ENCODE peak calls at places on chromosomes 16 and 17, in five cellular contexts. B is Panc1, V is HepG2, D is right cardiac atrium, O is ascending aorta. F is an unnamed sample. For H3K9me3, the result is how much of the 10 kb centered on the place peaks cover.

GRCh38 chr17:48814504-48814903 is 2.5 kb downstream of the TTLL6 start:
- DNase-seq in B (no peak), V (peak), D (peak), O (no peak), F (no peak)

GRCh38 chr17:61318684-61319098 is 81.0 kb upstream of the TBX2 start:
- DNase-seq in B (no peak), V (peak), D (no peak), O (no peak), F (no peak)

GRCh38 chr16:13634921-13635320 is 285.0 kb upstream of the ERCC4 start:
- DNase-seq in B (no peak), V (no peak), D (no peak), O (no peak), F (no peak)

GRCh38 chr16:88969361-88969831 is 7.6 kb downstream of the CBFA2T3 start:
- DNase-seq in B (no peak), V (no peak), D (peak), O (no peak), F (no peak)

GRCh38 chr16:67304006-67304405 is 22.5 kb downstream of the KCTD19 start:
- DNase-seq in B (no peak), V (no peak), D (no peak), O (no peak), F (no peak)

GRCh38 chr17:9729735-9730420 is 61.5 kb downstream of the DHRS7C start:
- DNase-seq in B (no peak), V (no peak), D (no peak), O (no peak), F (no peak)

GRCh38 chr17:77916771-77917481 is 41.6 kb upstream of the TNRC6C start:
- DNase-seq in B (no peak), V (no peak), D (no peak), O (no peak), F (no peak)

GRCh38 chr16:4414187-4414909 is 2.0 kb downstream of the CORO7 start:
- DNase-seq in B (no peak), V (no peak), D (no peak), O (no peak), F (no peak)

GRCh38 chr16:84090212-84090611 is 26.5 kb downstream of the MBTPS1 start:
- DNase-seq in B (no peak), V (no peak), D (no peak), O (no peak), F (no peak)

GRCh38 chr16:57194512-57194911 is 8.4 kb downstream of the RSPRY1 start:
- DNase-seq in B (peak), V (peak), D (no peak), O (no peak), F (peak)

GRCh38 chr17:12959441-12959840 is 58.4 kb downstream of the ELAC2 start:
- DNase-seq in B (no peak), V (no peak), D (no peak), O (no peak), F (no peak)

GRCh38 chr17:63423963-63424362 is 22.1 kb downstream of the CYB561 start:
- DNase-seq in B (no peak), V (no peak), D (no peak), O (no peak), F (no peak)

GRCh38 chr16:57476546-57477410 is 9.5 kb downstream of the DOK4 start:
- DNase-seq in B (no peak), V (no peak), D (no peak), O (no peak), F (no peak)

GRCh38 chr16:57077714-57078113 is 14.7 kb upstream of the CPNE2 start:
- DNase-seq in B (no peak), V (no peak), D (no peak), O (no peak), F (no peak)

GRCh38 chr17:40854175-40854814 is 12.7 kb downstream of the KRT12 start:
- DNase-seq in B (peak), V (peak), D (no peak), O (no peak), F (peak)

GRCh38 chr16:55138298-55138697 is 185.7 kb upstream of the IRX6 start:
- DNase-seq in B (no peak), V (peak), D (no peak), O (no peak), F (no peak)

GRCh38 chr16:75761111-75761510 is 34.8 kb upstream of the CPHXL start:
- DNase-seq in B (no peak), V (no peak), D (no peak), O (no peak), F (no peak)

GRCh38 chr16:66035096-66035495 is 331.4 kb upstream of the CDH5 start:
- DNase-seq in B (no peak), V (no peak), D (no peak), O (no peak), F (no peak)

GRCh38 chr17:4215882-4216411 is 47.8 kb downstream of the ANKFY1 start:
- DNase-seq in B (no peak), V (no peak), D (no peak), O (no peak), F (no peak)

GRCh38 chr16:59614466-59615240 is 880.5 kb upstream of the GOT2 start:
- DNase-seq in B (no peak), V (no peak), D (no peak), O (no peak), F (no peak)

GRCh38 chr17:76569607-76570279 is 15.9 kb downstream of the ST6GALNAC2 start:
- DNase-seq in B (no peak), V (peak), D (peak), O (no peak), F (no peak)

GRCh38 chr17:17171991-17172939 is 33.9 kb downstream of the PLD6 start:
- DNase-seq in B (no peak), V (no peak), D (peak), O (no peak), F (no peak)

GRCh38 chr16:51071326-51071725 is 79.7 kb downstream of the SALL1 start:
- DNase-seq in B (no peak), V (no peak), D (no peak), O (no peak), F (no peak)

GRCh38 chr17:4329838-4330237 is 36.6 kb downstream of the UBE2G1 start:
- DNase-seq in B (peak), V (no peak), D (no peak), O (no peak), F (peak)

GRCh38 chr16:13907431-13907830 is 12.5 kb upstream of the ERCC4 start:
- DNase-seq in B (no peak), V (no peak), D (no peak), O (no peak), F (no peak)

GRCh38 chr17:57424777-57425188 is 168.5 kb downstream of the MSI2 start:
- DNase-seq in B (no peak), V (peak), D (no peak), O (no peak), F (no peak)

GRCh38 chr17:27610304-27610676 is 20.7 kb upstream of the LGALS9 start:
- DNase-seq in B (no peak), V (no peak), D (no peak), O (no peak), F (no peak)
- H3K9me3 ChIP-seq in B (under half), V (under half), D (under half), O (under half), F (under half)

DNA sequence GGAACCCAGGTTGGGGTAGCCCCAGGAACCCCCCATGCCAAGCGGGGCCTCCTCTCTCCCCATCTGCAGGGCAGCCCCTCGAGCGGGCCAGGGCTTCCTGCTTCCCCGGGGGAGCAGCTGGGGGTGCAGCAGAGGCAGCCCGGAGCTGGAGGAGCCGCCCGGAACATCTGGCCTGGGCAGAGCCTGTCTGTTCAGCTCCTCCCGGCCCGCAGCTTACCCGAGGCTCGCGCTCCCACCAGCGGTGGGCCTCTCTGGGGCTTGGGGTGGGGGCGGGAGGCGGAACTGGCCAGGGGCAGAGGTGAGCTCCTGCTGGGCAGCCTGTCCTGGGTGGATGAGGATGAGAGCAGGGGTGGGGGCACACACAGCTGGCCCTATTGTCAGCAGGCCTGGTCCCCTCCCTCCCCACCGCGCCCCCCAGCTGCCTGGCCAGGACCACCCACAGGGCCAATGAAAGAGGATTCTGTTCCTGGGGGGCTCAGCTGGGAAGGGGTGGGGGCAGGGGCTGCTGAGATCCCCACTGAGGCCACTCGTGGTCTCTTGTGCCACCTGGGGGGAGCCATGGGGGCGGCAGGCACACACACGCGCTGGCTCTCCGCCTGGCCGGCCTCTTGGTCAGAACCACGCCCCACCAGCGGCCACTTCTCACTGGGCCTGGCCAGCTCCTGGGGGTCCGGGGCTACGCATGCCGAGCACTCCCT is 34.7 kb downstream of the BAHCC1 start:
- DNase-seq in B (no peak), V (no peak), D (peak), O (no peak), F (no peak)
- H3K9me3 ChIP-seq in B (under half), V (under half), D (under half), O (under half), F (under half)

GRCh38 chr16:35142147-35142808 is 1682.9 kb downstream of the TP53TG3F start:
- DNase-seq in B (no peak), V (no peak), D (no peak), O (no peak), F (no peak)
- H3K9me3 ChIP-seq in B (under half), V (half or more), D (under half), O (under half), F (half or more)

DNA sequence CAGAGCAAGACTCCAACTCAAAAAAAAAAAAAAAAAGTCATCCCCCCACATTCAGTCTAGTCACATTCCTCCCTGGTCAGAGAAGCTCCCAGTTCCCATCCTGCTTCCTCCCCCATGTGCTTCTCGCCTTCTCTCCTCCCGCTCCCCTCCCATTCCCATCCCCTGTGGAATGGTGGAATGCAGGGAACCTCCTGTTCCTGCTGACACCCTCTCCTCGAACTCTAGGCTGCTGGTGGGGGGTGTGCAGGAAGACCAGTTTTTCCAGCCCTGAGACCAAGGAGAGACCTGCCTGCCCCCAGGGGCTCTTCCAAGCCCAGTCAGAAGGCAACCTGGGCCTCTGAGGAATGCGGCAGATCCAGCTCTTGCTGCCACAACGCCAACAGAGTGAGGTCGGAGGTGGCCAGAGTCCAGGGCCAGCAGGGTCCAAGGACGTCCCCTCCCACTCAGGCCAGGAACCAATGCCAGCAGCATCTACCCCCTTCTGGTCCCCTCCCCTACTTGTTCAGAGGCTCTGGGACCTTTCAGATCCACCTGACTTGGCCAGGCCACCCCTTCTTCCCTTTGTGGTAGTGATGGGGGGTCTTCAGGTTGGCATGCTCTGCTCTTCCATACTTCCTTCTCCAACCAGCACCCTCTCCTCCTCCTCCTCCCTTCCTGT is 39.3 kb upstream of the TAC4 start:
- DNase-seq in B (no peak), V (peak), D (no peak), O (no peak), F (no peak)
- H3K9me3 ChIP-seq in B (under half), V (under half), D (under half), O (under half), F (under half)

DNA sequence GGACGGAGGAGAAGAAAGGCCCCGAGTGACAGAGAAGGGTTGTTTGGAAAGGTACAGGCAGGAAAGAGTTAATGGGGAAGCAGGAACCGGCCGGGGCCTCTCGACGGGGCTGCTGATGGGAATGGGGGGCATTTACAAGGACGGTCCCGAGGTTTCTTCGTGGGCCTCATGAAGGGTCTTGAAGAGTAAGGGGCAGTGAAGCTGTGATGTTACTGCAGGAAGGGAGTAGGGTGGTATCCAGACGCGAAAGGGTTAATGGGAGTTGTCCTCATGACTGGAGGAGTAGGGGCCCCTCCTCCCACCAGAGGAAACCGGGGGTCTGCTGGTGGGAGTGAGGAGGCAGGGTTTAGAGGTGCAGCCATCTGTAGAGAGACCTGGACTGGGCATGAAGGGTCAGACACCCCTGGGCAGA is 481 bp downstream of the PDK2 start:
- DNase-seq in B (no peak), V (no peak), D (no peak), O (no peak), F (no peak)
- H3K9me3 ChIP-seq in B (under half), V (under half), D (under half), O (under half), F (under half)

GRCh38 chr16:80954985-80955384 is 51.7 kb downstream of the CMC2 start:
- DNase-seq in B (no peak), V (peak), D (no peak), O (no peak), F (no peak)

GRCh38 chr16:80962879-80963278 is 43.8 kb downstream of the CMC2 start:
- DNase-seq in B (no peak), V (no peak), D (no peak), O (no peak), F (no peak)

GRCh38 chr16:80958284-80958683 is 48.4 kb downstream of the CMC2 start:
- DNase-seq in B (no peak), V (no peak), D (no peak), O (no peak), F (no peak)
- H3K9me3 ChIP-seq in B (under half), V (under half), D (under half), O (under half), F (under half)

DNA sequence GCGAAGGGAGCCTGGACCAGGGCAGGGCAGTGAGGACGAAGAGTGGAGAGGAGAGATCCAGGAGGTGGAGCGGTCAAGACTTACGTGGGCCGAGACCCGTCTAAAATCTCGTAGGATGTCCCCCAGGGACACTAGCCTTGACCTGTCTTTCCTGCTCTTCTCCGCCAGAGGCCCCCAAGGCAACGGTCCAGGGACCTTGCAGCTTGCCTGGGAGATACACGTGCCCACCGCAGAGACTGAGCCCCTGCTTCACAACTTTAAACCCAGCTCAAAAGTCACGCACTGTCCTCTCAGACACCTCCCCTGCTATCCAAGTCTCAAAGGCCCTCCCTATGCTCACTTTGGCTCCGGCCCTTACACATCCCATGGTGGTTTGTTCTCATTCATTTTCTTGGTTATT is 9.4 kb downstream of the TIGD7 start:
- DNase-seq in B (no peak), V (no peak), D (no peak), O (no peak), F (no peak)
- H3K9me3 ChIP-seq in B (half or more), V (under half), D (under half), O (half or more), F (half or more)

GRCh38 chr17:82943751-82944150 is 103.9 kb upstream of the ZNF750 start:
- DNase-seq in B (no peak), V (no peak), D (no peak), O (no peak), F (no peak)

GRCh38 chr17:82943339-82943738 is 103.5 kb upstream of the ZNF750 start:
- DNase-seq in B (no peak), V (no peak), D (no peak), O (no peak), F (no peak)

GRCh38 chr17:82946081-82946480 is 106.3 kb upstream of the ZNF750 start:
- DNase-seq in B (no peak), V (no peak), D (no peak), O (no peak), F (no peak)

GRCh38 chr17:82947051-82947991 is 107.5 kb upstream of the ZNF750 start:
- DNase-seq in B (no peak), V (no peak), D (no peak), O (no peak), F (no peak)

GRCh38 chr17:82944990-82945389 is 105.2 kb upstream of the ZNF750 start:
- DNase-seq in B (no peak), V (no peak), D (no peak), O (no peak), F (no peak)
- H3K9me3 ChIP-seq in B (under half), V (under half), D (under half), O (under half), F (half or more)